ENCODE peak calls at places on chromosome 10, in seven cellular contexts. One of them, this sample, is unnamed.

GRCh38 chr10:86399879-86400704 is 33.5 kb upstream of the GRID1 start:
- DNase-seq in stomach: peak
- DNase-seq in esophagus muscularis mucosa: peak
- DNase-seq in NB4: peak
- DNase-seq in adrenal gland: peak
- DNase-seq in heart left ventricle: peak
- DNase-seq in endothelial cell of umbilical vein: peak
- DNase-seq in this sample: peak

GRCh38 chr10:20768849-20769248 is 128.3 kb downstream of the NEBL start:
- DNase-seq in endothelial cell of umbilical vein: no peak
- DNase-seq in adrenal gland: no peak
- DNase-seq in NB4: peak
- DNase-seq in esophagus muscularis mucosa: no peak
- DNase-seq in heart left ventricle: no peak
- DNase-seq in stomach: no peak
- DNase-seq in this sample: no peak

GRCh38 chr10:83986800-83987199 is 152.5 kb upstream of the GHITM start:
- DNase-seq in adrenal gland: no peak
- DNase-seq in esophagus muscularis mucosa: no peak
- DNase-seq in NB4: no peak
- DNase-seq in stomach: no peak
- DNase-seq in heart left ventricle: no peak
- DNase-seq in endothelial cell of umbilical vein: no peak
- DNase-seq in this sample: no peak

GRCh38 chr10:46520941-46521340 is 35.5 kb downstream of the GPRIN2 start:
- DNase-seq in NB4: no peak
- DNase-seq in heart left ventricle: no peak
- DNase-seq in adrenal gland: peak
- DNase-seq in endothelial cell of umbilical vein: no peak
- DNase-seq in stomach: peak
- DNase-seq in esophagus muscularis mucosa: no peak
- DNase-seq in this sample: no peak

GRCh38 chr10:100146875-100147665 is 38.8 kb downstream of the ERLIN1 start:
- DNase-seq in heart left ventricle: no peak
- DNase-seq in endothelial cell of umbilical vein: no peak
- DNase-seq in adrenal gland: no peak
- DNase-seq in stomach: no peak
- DNase-seq in NB4: peak
- DNase-seq in esophagus muscularis mucosa: peak
- DNase-seq in this sample: no peak

GRCh38 chr10:64515975-64516699 is 994.9 kb downstream of the REEP3 start:
- DNase-seq in heart left ventricle: no peak
- DNase-seq in esophagus muscularis mucosa: no peak
- DNase-seq in NB4: peak
- DNase-seq in stomach: no peak
- DNase-seq in adrenal gland: no peak
- DNase-seq in endothelial cell of umbilical vein: no peak
- DNase-seq in this sample: no peak

GRCh38 chr10:43258922-43259247 is 8.0 kb downstream of the RASGEF1A start:
- DNase-seq in esophagus muscularis mucosa: no peak
- DNase-seq in stomach: no peak
- DNase-seq in heart left ventricle: no peak
- DNase-seq in endothelial cell of umbilical vein: no peak
- DNase-seq in NB4: no peak
- DNase-seq in adrenal gland: no peak
- DNase-seq in this sample: no peak

GRCh38 chr10:60130130-60130579 is 223.8 kb upstream of the CCDC6 start:
- DNase-seq in stomach: no peak
- DNase-seq in NB4: peak
- DNase-seq in adrenal gland: no peak
- DNase-seq in heart left ventricle: no peak
- DNase-seq in esophagus muscularis mucosa: no peak
- DNase-seq in endothelial cell of umbilical vein: no peak
- DNase-seq in this sample: no peak

GRCh38 chr10:99276848-99277486 is 41.3 kb upstream of the HPSE2 start:
- DNase-seq in esophagus muscularis mucosa: no peak
- DNase-seq in adrenal gland: no peak
- DNase-seq in stomach: no peak
- DNase-seq in endothelial cell of umbilical vein: peak
- DNase-seq in heart left ventricle: no peak
- DNase-seq in NB4: peak
- DNase-seq in this sample: no peak

GRCh38 chr10:11553773-11554381 is 57.6 kb downstream of the USP6NL start:
- DNase-seq in adrenal gland: no peak
- DNase-seq in NB4: no peak
- DNase-seq in esophagus muscularis mucosa: no peak
- DNase-seq in heart left ventricle: no peak
- DNase-seq in endothelial cell of umbilical vein: no peak
- DNase-seq in stomach: no peak
- DNase-seq in this sample: no peak

GRCh38 chr10:72336259-72337038 is 18.3 kb downstream of the DNAJB12 start:
- DNase-seq in NB4: peak
- DNase-seq in endothelial cell of umbilical vein: no peak
- DNase-seq in esophagus muscularis mucosa: no peak
- DNase-seq in adrenal gland: peak
- DNase-seq in stomach: peak
- DNase-seq in heart left ventricle: no peak
- DNase-seq in this sample: no peak

GRCh38 chr10:72421895-72422540 is 67.3 kb upstream of the DNAJB12 start:
- DNase-seq in heart left ventricle: no peak
- DNase-seq in adrenal gland: no peak
- DNase-seq in endothelial cell of umbilical vein: no peak
- DNase-seq in stomach: no peak
- DNase-seq in NB4: no peak
- DNase-seq in esophagus muscularis mucosa: no peak
- DNase-seq in this sample: no peak

GRCh38 chr10:16231734-16232133 is 205.1 kb upstream of the PTER start:
- DNase-seq in endothelial cell of umbilical vein: no peak
- DNase-seq in heart left ventricle: no peak
- DNase-seq in NB4: no peak
- DNase-seq in esophagus muscularis mucosa: no peak
- DNase-seq in stomach: no peak
- DNase-seq in adrenal gland: no peak
- DNase-seq in this sample: no peak

GRCh38 chr10:89213191-89213808 is 6.2 kb upstream of the CH25H start:
- DNase-seq in adrenal gland: no peak
- DNase-seq in NB4: peak
- DNase-seq in stomach: no peak
- DNase-seq in esophagus muscularis mucosa: no peak
- DNase-seq in heart left ventricle: no peak
- DNase-seq in endothelial cell of umbilical vein: peak
- DNase-seq in this sample: no peak

GRCh38 chr10:128035557-128035973 is 90.7 kb downstream of the MKI67 start:
- DNase-seq in stomach: peak
- DNase-seq in heart left ventricle: no peak
- DNase-seq in NB4: peak
- DNase-seq in adrenal gland: peak
- DNase-seq in endothelial cell of umbilical vein: peak
- DNase-seq in esophagus muscularis mucosa: no peak
- DNase-seq in this sample: peak

GRCh38 chr10:46549171-46550075 is 7.0 kb downstream of the GPRIN2 start:
- DNase-seq in endothelial cell of umbilical vein: no peak
- DNase-seq in NB4: no peak
- DNase-seq in adrenal gland: peak
- DNase-seq in heart left ventricle: peak
- DNase-seq in esophagus muscularis mucosa: no peak
- DNase-seq in stomach: peak
- DNase-seq in this sample: peak

GRCh38 chr10:45150997-45151396 is 150.3 kb downstream of the ZNF22 start:
- DNase-seq in esophagus muscularis mucosa: no peak
- DNase-seq in heart left ventricle: no peak
- DNase-seq in adrenal gland: no peak
- DNase-seq in NB4: no peak
- DNase-seq in endothelial cell of umbilical vein: no peak
- DNase-seq in stomach: no peak
- DNase-seq in this sample: no peak

GRCh38 chr10:79904671-79905321 is 44.1 kb downstream of the SFTPD start:
- DNase-seq in endothelial cell of umbilical vein: peak
- DNase-seq in stomach: peak
- DNase-seq in esophagus muscularis mucosa: no peak
- DNase-seq in heart left ventricle: peak
- DNase-seq in NB4: peak
- DNase-seq in adrenal gland: peak
- DNase-seq in this sample: peak

GRCh38 chr10:97426776-97427570 is 982 bp downstream of the PGAM1 start:
- DNase-seq in stomach: no peak
- DNase-seq in heart left ventricle: no peak
- DNase-seq in esophagus muscularis mucosa: no peak
- DNase-seq in adrenal gland: no peak
- DNase-seq in endothelial cell of umbilical vein: peak
- DNase-seq in NB4: peak
- DNase-seq in this sample: no peak

GRCh38 chr10:17512341-17513001 is 58.1 kb upstream of the ST8SIA6 start:
- DNase-seq in endothelial cell of umbilical vein: peak
- DNase-seq in NB4: no peak
- DNase-seq in heart left ventricle: peak
- DNase-seq in adrenal gland: peak
- DNase-seq in esophagus muscularis mucosa: no peak
- DNase-seq in stomach: peak
- DNase-seq in this sample: no peak

GRCh38 chr10:32207544-32207943 is 139.4 kb downstream of the EPC1 start:
- DNase-seq in heart left ventricle: peak
- DNase-seq in NB4: peak
- DNase-seq in endothelial cell of umbilical vein: peak
- DNase-seq in esophagus muscularis mucosa: no peak
- DNase-seq in stomach: peak
- DNase-seq in adrenal gland: peak
- DNase-seq in this sample: no peak

GRCh38 chr10:25501912-25502311 is 327.1 kb downstream of the GPR158 start:
- DNase-seq in endothelial cell of umbilical vein: no peak
- DNase-seq in adrenal gland: no peak
- DNase-seq in NB4: no peak
- DNase-seq in stomach: no peak
- DNase-seq in heart left ventricle: no peak
- DNase-seq in esophagus muscularis mucosa: no peak
- DNase-seq in this sample: no peak

GRCh38 chr10:51171946-51172345 is 97.7 kb downstream of the PRKG1 start:
- DNase-seq in esophagus muscularis mucosa: no peak
- DNase-seq in NB4: no peak
- DNase-seq in adrenal gland: no peak
- DNase-seq in stomach: no peak
- DNase-seq in endothelial cell of umbilical vein: no peak
- DNase-seq in heart left ventricle: no peak
- DNase-seq in this sample: no peak

GRCh38 chr10:83332695-83333094 is 806.6 kb upstream of the GHITM start:
- DNase-seq in endothelial cell of umbilical vein: no peak
- DNase-seq in stomach: no peak
- DNase-seq in adrenal gland: no peak
- DNase-seq in esophagus muscularis mucosa: no peak
- DNase-seq in NB4: no peak
- DNase-seq in heart left ventricle: no peak
- DNase-seq in this sample: no peak

GRCh38 chr10:52213511-52213831 is 100.6 kb upstream of the DKK1 start:
- DNase-seq in heart left ventricle: no peak
- DNase-seq in stomach: no peak
- DNase-seq in esophagus muscularis mucosa: no peak
- DNase-seq in endothelial cell of umbilical vein: no peak
- DNase-seq in NB4: no peak
- DNase-seq in adrenal gland: peak
- DNase-seq in this sample: no peak

GRCh38 chr10:60732240-60733188 is 45.8 kb upstream of the CDK1 start:
- DNase-seq in NB4: peak
- DNase-seq in endothelial cell of umbilical vein: no peak
- DNase-seq in heart left ventricle: no peak
- DNase-seq in esophagus muscularis mucosa: no peak
- DNase-seq in adrenal gland: peak
- DNase-seq in stomach: peak
- DNase-seq in this sample: no peak

GRCh38 chr10:109591631-109592030 is 331.7 kb downstream of the XPNPEP1 start:
- DNase-seq in NB4: no peak
- DNase-seq in heart left ventricle: no peak
- DNase-seq in adrenal gland: no peak
- DNase-seq in stomach: no peak
- DNase-seq in endothelial cell of umbilical vein: no peak
- DNase-seq in esophagus muscularis mucosa: no peak
- DNase-seq in this sample: no peak

GRCh38 chr10:5416981-5417380 is 4.6 kb downstream of the NET1 start:
- DNase-seq in adrenal gland: no peak
- DNase-seq in heart left ventricle: no peak
- DNase-seq in endothelial cell of umbilical vein: no peak
- DNase-seq in NB4: no peak
- DNase-seq in esophagus muscularis mucosa: peak
- DNase-seq in stomach: no peak
- DNase-seq in this sample: no peak
- TF ChIP-seq POLR2A in adrenal gland: no peak
- TF ChIP-seq POLR2A in heart left ventricle: no peak
- TF ChIP-seq POLR2A in endothelial cell of umbilical vein: no peak
- TF ChIP-seq POLR2A in NB4: no peak
- TF ChIP-seq POLR2A in esophagus muscularis mucosa: no peak
- TF ChIP-seq POLR2A in stomach: no peak
- TF ChIP-seq POLR2A in this sample: no peak

GRCh38 chr10:131979821-131980270 is 1.9 kb downstream of the BNIP3 start:
- DNase-seq in stomach: peak
- DNase-seq in adrenal gland: peak
- DNase-seq in NB4: no peak
- DNase-seq in endothelial cell of umbilical vein: peak
- DNase-seq in esophagus muscularis mucosa: no peak
- DNase-seq in heart left ventricle: peak
- DNase-seq in this sample: no peak
- TF ChIP-seq POLR2A in stomach: no peak
- TF ChIP-seq POLR2A in adrenal gland: no peak
- TF ChIP-seq POLR2A in NB4: no peak
- TF ChIP-seq POLR2A in endothelial cell of umbilical vein: no peak
- TF ChIP-seq POLR2A in esophagus muscularis mucosa: no peak
- TF ChIP-seq POLR2A in heart left ventricle: no peak
- TF ChIP-seq POLR2A in this sample: no peak

DNA sequence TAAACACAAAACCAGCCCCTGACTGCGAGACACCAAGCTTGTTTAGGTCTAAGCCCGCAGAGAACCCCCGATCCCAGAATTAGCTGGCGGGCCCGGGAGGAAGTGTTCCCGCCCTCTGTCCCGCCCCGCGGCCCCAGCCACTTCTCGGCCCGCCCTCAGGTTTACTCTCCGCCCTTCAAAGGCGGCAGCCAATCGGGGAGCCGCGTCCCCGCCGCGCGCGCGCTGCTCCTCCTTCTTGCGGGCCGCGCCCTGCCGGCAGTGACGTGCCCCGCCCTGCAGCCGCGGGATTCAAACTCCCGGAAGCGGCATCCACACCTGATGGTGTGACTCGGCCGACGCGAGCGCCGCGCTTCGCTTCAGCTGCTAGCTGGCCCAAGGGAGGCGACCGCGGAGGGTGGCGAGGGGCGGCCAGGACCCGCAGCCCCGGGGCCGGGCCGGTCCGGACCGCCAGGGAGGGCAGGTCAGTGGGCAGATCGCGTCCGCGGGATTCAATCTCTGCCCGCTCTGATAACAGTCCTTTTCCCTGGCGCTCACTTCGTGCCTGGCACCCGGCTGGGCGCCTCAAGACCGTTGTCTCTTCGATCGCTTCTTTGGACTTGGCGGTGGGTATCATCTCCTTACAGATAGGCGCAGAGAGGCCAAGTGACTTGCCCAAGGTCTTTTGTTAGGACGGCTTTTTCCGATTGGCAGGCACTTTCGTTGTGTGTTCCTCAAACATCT is at the start of gene CEP55:
- DNase-seq in esophagus muscularis mucosa: peak
- DNase-seq in stomach: peak
- DNase-seq in NB4: peak
- DNase-seq in adrenal gland: peak
- DNase-seq in heart left ventricle: peak
- DNase-seq in endothelial cell of umbilical vein: peak
- DNase-seq in this sample: peak
- TF ChIP-seq POLR2A in esophagus muscularis mucosa: no peak
- TF ChIP-seq POLR2A in stomach: no peak
- TF ChIP-seq POLR2A in NB4: peak
- TF ChIP-seq POLR2A in adrenal gland: no peak
- TF ChIP-seq POLR2A in heart left ventricle: no peak
- TF ChIP-seq POLR2A in endothelial cell of umbilical vein: peak
- TF ChIP-seq POLR2A in this sample: peak

GRCh38 chr10:70404906-70405824 is 1.2 kb downstream of the EIF4EBP2 start:
- DNase-seq in adrenal gland: peak
- DNase-seq in stomach: peak
- DNase-seq in heart left ventricle: peak
- DNase-seq in esophagus muscularis mucosa: peak
- DNase-seq in endothelial cell of umbilical vein: peak
- DNase-seq in NB4: peak
- DNase-seq in this sample: peak
- TF ChIP-seq POLR2A in adrenal gland: peak
- TF ChIP-seq POLR2A in stomach: no peak
- TF ChIP-seq POLR2A in heart left ventricle: no peak
- TF ChIP-seq POLR2A in esophagus muscularis mucosa: peak
- TF ChIP-seq POLR2A in endothelial cell of umbilical vein: no peak
- TF ChIP-seq POLR2A in NB4: no peak
- TF ChIP-seq POLR2A in this sample: peak

This sample was measured in uterus.